ENCODE peak calls at places on chromosomes 1 and 21, in nine cellular contexts. One of them, this sample, is unnamed.

GRCh38 chr1:45364294-45364693 is 24.1 kb upstream of the MUTYH start:
- DNase-seq in stomach: no peak
- DNase-seq in uterus: no peak
- DNase-seq in brain microvascular endothelial cell: no peak
- DNase-seq in psoas muscle: no peak
- DNase-seq in IMR-90: no peak
- DNase-seq in body of pancreas: no peak
- DNase-seq in lung: no peak
- DNase-seq in H9: no peak
- DNase-seq in this sample: no peak

GRCh38 chr1:25804244-25804963 is 4.4 kb downstream of the SELENON start:
- DNase-seq in stomach: no peak
- DNase-seq in uterus: no peak
- DNase-seq in brain microvascular endothelial cell: no peak
- DNase-seq in psoas muscle: peak
- DNase-seq in IMR-90: no peak
- DNase-seq in body of pancreas: no peak
- DNase-seq in lung: no peak
- DNase-seq in H9: no peak
- DNase-seq in this sample: no peak

GRCh38 chr1:169764919-169765318 is 29.8 kb downstream of the METTL18 start:
- DNase-seq in stomach: no peak
- DNase-seq in uterus: no peak
- DNase-seq in brain microvascular endothelial cell: no peak
- DNase-seq in psoas muscle: no peak
- DNase-seq in IMR-90: no peak
- DNase-seq in body of pancreas: no peak
- DNase-seq in lung: no peak
- DNase-seq in H9: no peak
- DNase-seq in this sample: no peak

GRCh38 chr1:205262706-205263105 is 35.0 kb downstream of the TMCC2 start:
- DNase-seq in stomach: no peak
- DNase-seq in uterus: no peak
- DNase-seq in brain microvascular endothelial cell: peak
- DNase-seq in psoas muscle: no peak
- DNase-seq in IMR-90: no peak
- DNase-seq in body of pancreas: no peak
- DNase-seq in lung: no peak
- DNase-seq in H9: no peak
- DNase-seq in this sample: peak

GRCh38 chr1:58391514-58391913 is 155.0 kb downstream of the OMA1 start:
- DNase-seq in stomach: no peak
- DNase-seq in uterus: no peak
- DNase-seq in brain microvascular endothelial cell: no peak
- DNase-seq in psoas muscle: no peak
- DNase-seq in IMR-90: no peak
- DNase-seq in body of pancreas: no peak
- DNase-seq in lung: no peak
- DNase-seq in H9: no peak
- DNase-seq in this sample: no peak

GRCh38 chr1:243513726-243514491 is 258.1 kb downstream of the SDCCAG8 start:
- DNase-seq in stomach: no peak
- DNase-seq in uterus: no peak
- DNase-seq in brain microvascular endothelial cell: peak
- DNase-seq in psoas muscle: no peak
- DNase-seq in IMR-90: peak
- DNase-seq in body of pancreas: no peak
- DNase-seq in lung: no peak
- DNase-seq in H9: no peak
- DNase-seq in this sample: no peak

GRCh38 chr1:173191011-173191410 is 16.1 kb downstream of the TNFSF4 start:
- DNase-seq in stomach: no peak
- DNase-seq in uterus: no peak
- DNase-seq in brain microvascular endothelial cell: peak
- DNase-seq in psoas muscle: no peak
- DNase-seq in IMR-90: no peak
- DNase-seq in body of pancreas: no peak
- DNase-seq in lung: no peak
- DNase-seq in H9: no peak
- DNase-seq in this sample: no peak

GRCh38 chr21:31543191-31543590 is 116.3 kb upstream of the SOD1 start:
- DNase-seq in stomach: no peak
- DNase-seq in uterus: no peak
- DNase-seq in brain microvascular endothelial cell: no peak
- DNase-seq in psoas muscle: no peak
- DNase-seq in IMR-90: peak
- DNase-seq in body of pancreas: peak
- DNase-seq in lung: no peak
- DNase-seq in H9: no peak
- DNase-seq in this sample: peak

GRCh38 chr1:43711049-43711448 is 3.7 kb downstream of the ST3GAL3 start:
- DNase-seq in stomach: no peak
- DNase-seq in uterus: no peak
- DNase-seq in brain microvascular endothelial cell: peak
- DNase-seq in psoas muscle: no peak
- DNase-seq in IMR-90: peak
- DNase-seq in body of pancreas: no peak
- DNase-seq in lung: no peak
- DNase-seq in H9: no peak
- DNase-seq in this sample: peak

GRCh38 chr1:201999625-202000238 is 10.7 kb upstream of the ELF3 start:
- DNase-seq in stomach: peak
- DNase-seq in uterus: no peak
- DNase-seq in brain microvascular endothelial cell: no peak
- DNase-seq in psoas muscle: no peak
- DNase-seq in IMR-90: peak
- DNase-seq in body of pancreas: peak
- DNase-seq in lung: no peak
- DNase-seq in H9: peak
- DNase-seq in this sample: peak

GRCh38 chr1:64624446-64624766 is 120.5 kb upstream of the RAVER2 start:
- DNase-seq in stomach: no peak
- DNase-seq in uterus: no peak
- DNase-seq in brain microvascular endothelial cell: peak
- DNase-seq in psoas muscle: no peak
- DNase-seq in IMR-90: peak
- DNase-seq in body of pancreas: peak
- DNase-seq in lung: no peak
- DNase-seq in H9: no peak
- DNase-seq in this sample: peak

GRCh38 chr1:26768755-26769154 is 19.0 kb upstream of the PIGV start:
- DNase-seq in stomach: no peak
- DNase-seq in uterus: no peak
- DNase-seq in brain microvascular endothelial cell: peak
- DNase-seq in psoas muscle: peak
- DNase-seq in IMR-90: peak
- DNase-seq in body of pancreas: peak
- DNase-seq in lung: no peak
- DNase-seq in H9: no peak
- DNase-seq in this sample: no peak

GRCh38 chr1:91730781-91731732 is 154.9 kb downstream of the TGFBR3 start:
- DNase-seq in stomach: peak
- DNase-seq in uterus: peak
- DNase-seq in brain microvascular endothelial cell: no peak
- DNase-seq in psoas muscle: peak
- DNase-seq in IMR-90: peak
- DNase-seq in body of pancreas: peak
- DNase-seq in lung: peak
- DNase-seq in H9: no peak
- DNase-seq in this sample: no peak

GRCh38 chr1:29461115-29461739 is 224.9 kb downstream of the PTPRU start:
- DNase-seq in stomach: no peak
- DNase-seq in uterus: no peak
- DNase-seq in brain microvascular endothelial cell: no peak
- DNase-seq in psoas muscle: no peak
- DNase-seq in IMR-90: no peak
- DNase-seq in body of pancreas: no peak
- DNase-seq in lung: no peak
- DNase-seq in H9: no peak
- DNase-seq in this sample: no peak

GRCh38 chr1:88608139-88608943 is 75.7 kb upstream of the PKN2 start:
- DNase-seq in stomach: no peak
- DNase-seq in uterus: no peak
- DNase-seq in brain microvascular endothelial cell: peak
- DNase-seq in psoas muscle: no peak
- DNase-seq in IMR-90: peak
- DNase-seq in body of pancreas: no peak
- DNase-seq in lung: no peak
- DNase-seq in H9: no peak
- DNase-seq in this sample: peak

GRCh38 chr1:216815239-216815955 is 92.2 kb upstream of the ESRRG start:
- DNase-seq in stomach: no peak
- DNase-seq in uterus: no peak
- DNase-seq in brain microvascular endothelial cell: no peak
- DNase-seq in psoas muscle: peak
- DNase-seq in IMR-90: peak
- DNase-seq in body of pancreas: peak
- DNase-seq in lung: peak
- DNase-seq in H9: no peak
- DNase-seq in this sample: peak

GRCh38 chr1:155175281-155175926 is 1.8 kb downstream of the TRIM46 start:
- DNase-seq in stomach: peak
- DNase-seq in uterus: no peak
- DNase-seq in brain microvascular endothelial cell: no peak
- DNase-seq in psoas muscle: no peak
- DNase-seq in IMR-90: no peak
- DNase-seq in body of pancreas: no peak
- DNase-seq in lung: no peak
- DNase-seq in H9: peak
- DNase-seq in this sample: no peak

GRCh38 chr1:10544239-10544638 is 69.5 kb downstream of the PEX14 start:
- DNase-seq in stomach: no peak
- DNase-seq in uterus: no peak
- DNase-seq in brain microvascular endothelial cell: no peak
- DNase-seq in psoas muscle: no peak
- DNase-seq in IMR-90: no peak
- DNase-seq in body of pancreas: no peak
- DNase-seq in lung: no peak
- DNase-seq in H9: no peak
- DNase-seq in this sample: no peak

DNA sequence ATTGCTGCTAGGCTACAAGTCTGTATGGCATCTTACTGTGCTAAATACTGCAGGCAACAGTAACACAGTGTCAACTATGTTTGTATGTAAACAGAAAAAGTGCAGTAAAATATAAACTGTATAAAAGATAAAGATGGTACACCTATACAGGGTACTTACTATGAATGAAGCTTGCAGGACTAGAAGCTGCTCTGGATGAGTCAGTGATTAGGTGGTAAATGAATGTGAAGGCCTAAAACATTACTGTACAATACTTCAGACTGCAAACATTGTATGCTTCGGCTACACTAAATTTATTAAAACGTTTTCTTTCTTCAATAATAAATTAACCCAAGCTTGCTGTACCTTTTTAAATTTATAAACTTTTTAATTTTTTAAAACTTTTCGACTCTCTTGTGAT is 97.1 kb downstream of the HLX start:
- DNase-seq in stomach: no peak
- DNase-seq in uterus: no peak
- DNase-seq in brain microvascular endothelial cell: no peak
- DNase-seq in psoas muscle: no peak
- DNase-seq in IMR-90: peak
- DNase-seq in body of pancreas: no peak
- DNase-seq in lung: no peak
- DNase-seq in H9: no peak
- DNase-seq in this sample: no peak
- TF ChIP-seq CTCF in stomach: no peak
- TF ChIP-seq CTCF in uterus: no peak
- TF ChIP-seq CTCF in brain microvascular endothelial cell: no peak
- TF ChIP-seq CTCF in psoas muscle: no peak
- TF ChIP-seq CTCF in IMR-90: no peak
- TF ChIP-seq CTCF in body of pancreas: no peak
- TF ChIP-seq CTCF in lung: no peak
- TF ChIP-seq CTCF in H9: no peak
- TF ChIP-seq CTCF in this sample: no peak

DNA sequence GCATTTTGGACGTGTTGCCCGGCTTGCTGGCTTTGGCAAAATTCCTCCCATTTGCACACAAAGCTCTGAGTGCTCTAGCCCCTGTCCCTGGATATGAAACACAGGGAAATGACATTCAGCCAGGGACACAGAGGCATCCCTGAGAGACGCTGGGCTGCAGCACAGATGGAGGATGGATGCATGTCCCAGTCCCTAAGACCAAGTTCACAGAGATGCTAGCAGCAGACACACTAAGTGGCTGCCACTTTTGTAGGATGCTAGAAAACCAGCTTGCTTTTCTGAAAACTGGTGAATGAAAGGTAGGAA is 12.5 kb downstream of the ACTRT2 start:
- DNase-seq in stomach: no peak
- DNase-seq in uterus: no peak
- DNase-seq in brain microvascular endothelial cell: no peak
- DNase-seq in psoas muscle: no peak
- DNase-seq in IMR-90: no peak
- DNase-seq in body of pancreas: no peak
- DNase-seq in lung: no peak
- DNase-seq in H9: no peak
- DNase-seq in this sample: no peak
- H3K27ac ChIP-seq in stomach: no peak
- H3K27ac ChIP-seq in uterus: no peak
- H3K27ac ChIP-seq in brain microvascular endothelial cell: no peak
- H3K27ac ChIP-seq in psoas muscle: no peak
- H3K27ac ChIP-seq in IMR-90: no peak
- H3K27ac ChIP-seq in body of pancreas: no peak
- H3K27ac ChIP-seq in lung: no peak
- H3K27ac ChIP-seq in H9: no peak
- H3K27ac ChIP-seq in this sample: no peak

GRCh38 chr1:14138627-14139026 is 438.6 kb downstream of the PRDM2 start:
- DNase-seq in stomach: no peak
- DNase-seq in uterus: no peak
- DNase-seq in brain microvascular endothelial cell: no peak
- DNase-seq in psoas muscle: no peak
- DNase-seq in IMR-90: no peak
- DNase-seq in body of pancreas: no peak
- DNase-seq in lung: no peak
- DNase-seq in H9: no peak
- DNase-seq in this sample: no peak
- TF ChIP-seq CTCF in stomach: no peak
- TF ChIP-seq CTCF in uterus: no peak
- TF ChIP-seq CTCF in brain microvascular endothelial cell: no peak
- TF ChIP-seq CTCF in psoas muscle: no peak
- TF ChIP-seq CTCF in IMR-90: no peak
- TF ChIP-seq CTCF in body of pancreas: no peak
- TF ChIP-seq CTCF in lung: no peak
- TF ChIP-seq CTCF in H9: no peak
- TF ChIP-seq CTCF in this sample: no peak

DNA sequence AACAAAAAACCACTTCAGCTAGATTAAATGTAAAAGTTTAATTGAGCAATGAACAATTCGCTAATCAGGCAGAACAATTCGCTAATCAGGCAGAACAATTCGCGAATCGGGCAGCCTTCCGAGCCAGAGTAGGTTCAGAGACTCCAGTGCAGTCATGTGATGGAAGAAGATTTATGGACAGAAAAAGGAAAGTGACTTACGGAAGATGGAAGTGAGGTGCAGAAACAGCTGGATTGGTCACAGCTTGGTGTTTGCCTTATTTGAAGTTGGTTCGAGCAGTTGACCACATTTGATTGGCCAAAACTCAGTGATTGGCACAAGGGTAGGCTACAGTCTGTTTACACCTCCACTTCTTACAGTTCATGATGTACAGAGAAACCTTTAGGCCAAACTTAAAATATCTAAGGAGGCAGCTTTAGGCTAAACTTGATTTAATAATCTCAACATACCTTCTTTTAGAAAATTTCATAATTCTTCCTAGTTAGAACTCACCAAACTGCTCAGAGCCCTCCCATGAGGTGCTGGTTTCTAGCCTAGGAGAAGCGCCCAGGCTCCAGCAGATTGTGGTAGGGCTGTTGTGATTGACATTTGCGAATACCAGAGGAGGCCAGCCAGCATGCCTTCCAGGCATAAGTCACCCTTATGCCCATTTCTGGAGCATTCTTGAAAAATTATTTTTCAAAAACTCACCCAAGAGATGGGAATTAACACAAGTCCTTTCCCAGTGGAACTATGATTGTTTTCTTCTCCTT is 22.8 kb upstream of the KCNC4 start:
- DNase-seq in stomach: no peak
- DNase-seq in uterus: no peak
- DNase-seq in brain microvascular endothelial cell: peak
- DNase-seq in psoas muscle: peak
- DNase-seq in IMR-90: no peak
- DNase-seq in body of pancreas: no peak
- DNase-seq in lung: no peak
- DNase-seq in H9: no peak
- DNase-seq in this sample: peak
- H3K27ac ChIP-seq in stomach: no peak
- H3K27ac ChIP-seq in uterus: peak
- H3K27ac ChIP-seq in brain microvascular endothelial cell: no peak
- H3K27ac ChIP-seq in psoas muscle: peak
- H3K27ac ChIP-seq in IMR-90: no peak
- H3K27ac ChIP-seq in body of pancreas: no peak
- H3K27ac ChIP-seq in lung: no peak
- H3K27ac ChIP-seq in H9: no peak
- H3K27ac ChIP-seq in this sample: peak